ENCODE peak calls at places on chromosomes 11 and 22, in nine cellular contexts. B is pancreas, I is breast epithelium, S is dorsolateral prefrontal cortex, N is AG04450, U is kidney epithelial cell, E is spleen, R is lower leg skin, Q is cardiac muscle cell. C is an unnamed sample.

GRCh38 chr11:43403357-43404231 is 44.9 kb downstream of the TTC17 start:
- DNase-seq in B (no peak), I (no peak), S (no peak), N (no peak), U (no peak), E (no peak), R (no peak), Q (no peak), C (no peak)

GRCh38 chr11:114132427-114132826 is 72.9 kb downstream of the ZBTB16 start:
- DNase-seq in B (no peak), I (no peak), S (no peak), N (no peak), U (no peak), E (no peak), R (no peak), Q (peak), C (no peak)

GRCh38 chr11:80297808-80298460 is 857.1 kb upstream of the TENM4 start:
- DNase-seq in B (no peak), I (no peak), S (no peak), N (peak), U (peak), E (no peak), R (no peak), Q (peak), C (no peak)

GRCh38 chr11:65419773-65420481 is 2.7 kb upstream of the NEAT1 start:
- DNase-seq in B (peak), I (peak), S (peak), N (no peak), U (peak), E (peak), R (peak), Q (peak), C (peak)

GRCh38 chr22:40037320-40037719 is 42.6 kb downstream of the FAM83F start:
- DNase-seq in B (no peak), I (peak), S (peak), N (no peak), U (no peak), E (peak), R (peak), Q (no peak), C (no peak)

GRCh38 chr11:91041626-91042025 is 818.8 kb upstream of the CHORDC1 start:
- DNase-seq in B (no peak), I (no peak), S (no peak), N (no peak), U (no peak), E (no peak), R (no peak), Q (no peak), C (no peak)

GRCh38 chr11:70203749-70204465 is 811 bp downstream of the FADD start:
- DNase-seq in B (peak), I (no peak), S (no peak), N (peak), U (peak), E (peak), R (no peak), Q (peak), C (peak)

GRCh38 chr11:119412072-119412471 is 10.9 kb downstream of the THY1 start:
- DNase-seq in B (no peak), I (no peak), S (no peak), N (no peak), U (no peak), E (no peak), R (no peak), Q (no peak), C (no peak)

GRCh38 chr11:96188625-96189006 is 154.4 kb downstream of the MAML2 start:
- DNase-seq in B (no peak), I (no peak), S (no peak), N (no peak), U (no peak), E (no peak), R (no peak), Q (peak), C (peak)

DNA sequence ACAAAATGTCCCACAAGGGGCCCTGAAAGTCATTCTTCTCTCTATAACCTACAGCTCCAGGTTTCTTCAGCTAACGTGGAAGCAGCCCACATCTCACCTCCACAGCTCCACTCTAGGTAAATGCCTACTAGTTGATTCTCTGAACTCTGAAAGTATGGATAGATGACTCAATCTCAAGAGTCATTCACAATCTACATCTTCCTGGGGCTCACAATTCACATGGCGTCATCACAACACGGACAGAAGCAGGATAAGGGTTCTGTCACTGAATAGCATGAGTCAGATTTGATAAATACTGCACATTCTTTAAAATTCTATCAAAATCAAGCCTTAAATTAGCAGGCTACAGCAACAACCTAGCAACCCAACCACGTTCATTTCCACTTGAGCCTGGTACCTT is 96.3 kb downstream of the PLEKHA7 start:
- DNase-seq in B (no peak), I (no peak), S (no peak), N (no peak), U (no peak), E (no peak), R (no peak), Q (peak), C (no peak)
- TF ChIP-seq CTCF in B (no peak), I (no peak), S (no peak), N (no peak), U (no peak), E (no peak), R (no peak), Q (no peak), C (no peak)

GRCh38 chr11:2409701-2410468 is 9.3 kb downstream of the TSSC4 start:
- DNase-seq in B (no peak), I (no peak), S (no peak), N (no peak), U (no peak), E (no peak), R (no peak), Q (no peak), C (no peak)
- H3K4me3 ChIP-seq in B (no peak), I (no peak), S (no peak), N (no peak), U (no peak), E (no peak), R (no peak), Q (no peak), C (no peak)

GRCh38 chr11:73342633-73343032 is 33.6 kb upstream of the RELT start:
- DNase-seq in B (no peak), I (no peak), S (no peak), N (no peak), U (no peak), E (no peak), R (no peak), Q (no peak), C (no peak)
- TF ChIP-seq CTCF in B (no peak), I (no peak), S (no peak), N (no peak), U (no peak), E (no peak), R (no peak), Q (no peak), C (no peak)

DNA sequence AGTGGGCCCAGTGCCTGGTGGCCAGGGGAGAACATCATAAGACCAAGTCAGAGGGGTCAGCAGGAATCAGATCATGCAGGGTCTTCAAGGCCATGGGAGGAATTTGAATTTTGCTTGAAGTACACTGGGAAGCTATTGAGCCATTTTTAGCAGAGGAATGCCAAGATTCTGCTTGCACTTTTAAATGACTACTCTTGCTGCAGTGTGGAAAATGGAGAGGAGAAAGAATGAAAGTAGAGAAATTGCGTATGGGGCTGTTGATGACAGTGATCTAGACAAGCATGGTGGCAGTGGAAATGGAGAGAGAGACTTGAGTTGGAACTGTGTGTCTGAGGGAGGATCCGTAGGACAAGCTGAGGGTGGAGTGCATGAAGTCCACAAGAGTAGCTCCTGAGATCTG is 128.1 kb downstream of the WNT7B start:
- DNase-seq in B (no peak), I (no peak), S (no peak), N (no peak), U (no peak), E (no peak), R (no peak), Q (no peak), C (no peak)
- H3K4me3 ChIP-seq in B (no peak), I (no peak), S (no peak), N (no peak), U (no peak), E (no peak), R (no peak), Q (no peak), C (no peak)

C was measured in fibroblast of the aortic adventitia.